ENCODE peak calls at places on chromosomes 4 and X, in nine cellular contexts. S is H1; L is psoas muscle; C is CD4-positive, alpha-beta memory T cell; R is tibial artery; A is RWPE2; O is aorta; M is left ventricle myocardium inferior; Z is OCI-LY7. V is an unnamed sample.
A peak's percentile ranks its signal among the peaks of the same experiment; 100 is the strongest.

GRCh38 chrX:140040397-140040796 is 75.1 kb upstream of the CXorf66 start:
- DNase-seq in S (no peak), L (no peak), C (no peak), R (no peak), A (no peak), O (no peak), M (no peak), Z (no peak), V (no peak)

GRCh38 chr4:2220016-2220620 is 21.8 kb downstream of the HAUS3 start:
- DNase-seq in S (peak; percentile 91), L (peak; percentile 83), C (peak; percentile 76), R (peak; percentile 68), A (no peak), O (peak; percentile 87), M (peak; percentile 59), Z (peak; percentile 77), V (peak; percentile 63)

GRCh38 chrX:21004835-21005234 is 369.4 kb upstream of the CNKSR2 start:
- DNase-seq in S (no peak), L (no peak), C (no peak), R (no peak), A (no peak), O (no peak), M (no peak), Z (no peak), V (no peak)

GRCh38 chr4:140252144-140252741 is 98.3 kb upstream of the MAML3 start:
- DNase-seq in S (peak; percentile 66), L (peak; percentile 52), C (no peak), R (no peak), A (no peak), O (no peak), M (no peak), Z (peak; percentile 14), V (peak; percentile 54)

GRCh38 chr4:124322234-124322831 is 390.2 kb downstream of the ANKRD50 start:
- DNase-seq in S (no peak), L (no peak), C (peak; percentile 9), R (no peak), A (no peak), O (no peak), M (no peak), Z (peak; percentile 45), V (no peak)

GRCh38 chr4:111323496-111323895 is 700.6 kb upstream of the PITX2 start:
- DNase-seq in S (no peak), L (no peak), C (no peak), R (no peak), A (no peak), O (no peak), M (no peak), Z (no peak), V (no peak)

GRCh38 chr4:177047851-177048174 is 255.1 kb upstream of the VEGFC start:
- DNase-seq in S (no peak), L (no peak), C (no peak), R (no peak), A (no peak), O (no peak), M (no peak), Z (no peak), V (no peak)

GRCh38 chrX:153669174-153669890 is 4.3 kb downstream of the PNCK start:
- DNase-seq in S (peak; percentile 70), L (no peak), C (peak; percentile 36), R (no peak), A (no peak), O (peak; percentile 73), M (no peak), Z (peak; percentile 46), V (peak; percentile 44)

GRCh38 chr4:169253087-169253675 is 17.6 kb downstream of the SH3RF1 start:
- DNase-seq in S (no peak), L (no peak), C (no peak), R (no peak), A (no peak), O (no peak), M (no peak), Z (no peak), V (no peak)

GRCh38 chr4:169250796-169251195 is 20.0 kb downstream of the SH3RF1 start:
- DNase-seq in S (no peak), L (no peak), C (no peak), R (no peak), A (no peak), O (no peak), M (no peak), Z (no peak), V (no peak)

GRCh38 chr4:169253904-169254303 is 16.9 kb downstream of the SH3RF1 start:
- DNase-seq in S (no peak), L (no peak), C (no peak), R (no peak), A (no peak), O (no peak), M (no peak), Z (no peak), V (no peak)

GRCh38 chr4:169251291-169252235 is 19.2 kb downstream of the SH3RF1 start:
- DNase-seq in S (no peak), L (no peak), C (no peak), R (no peak), A (no peak), O (no peak), M (no peak), Z (no peak), V (no peak)

DNA sequence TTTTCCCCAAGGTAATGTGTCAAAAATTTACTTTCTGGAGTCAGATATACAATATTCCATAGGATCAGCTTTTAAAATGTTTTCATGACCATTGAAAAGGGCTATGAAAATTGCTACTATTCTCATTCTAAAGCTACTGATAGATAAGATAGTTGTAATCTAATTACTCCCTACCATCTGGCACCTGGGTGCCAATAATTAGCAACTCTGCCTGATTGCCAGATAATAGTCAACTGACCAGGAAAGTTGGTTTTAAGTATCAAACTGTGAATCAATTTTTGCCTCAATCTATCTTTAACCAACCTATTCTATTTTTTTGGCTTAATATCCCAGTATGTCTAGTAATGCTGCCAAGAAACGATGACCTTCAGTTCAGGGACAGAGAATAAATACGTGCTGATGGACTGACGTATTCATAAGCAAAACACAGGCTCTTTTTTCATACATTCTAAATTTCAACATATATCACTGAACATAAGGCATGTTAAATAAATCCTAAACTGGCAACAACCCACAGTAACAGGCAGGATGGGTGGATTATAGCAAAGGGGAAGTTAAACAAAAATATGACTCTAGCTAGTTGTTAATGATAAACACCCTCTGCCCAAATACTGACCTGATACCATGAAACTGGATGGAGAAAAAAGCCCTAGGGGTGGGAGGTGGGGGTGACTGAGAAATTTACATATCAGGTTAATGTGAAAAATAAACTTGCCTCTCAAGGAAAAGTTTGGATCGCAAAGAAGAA is 18.2 kb downstream of the SH3RF1 start:
- DNase-seq in S (no peak), L (no peak), C (no peak), R (no peak), A (no peak), O (no peak), M (no peak), Z (no peak), V (no peak)
- H3K4me1 ChIP-seq in S (peaks cover 20% of the 10 kb centered on the region), L (peaks cover 46% of the 10 kb centered on the region), C (no peaks in the 10 kb centered on the region), R (peaks cover 58% of the 10 kb centered on the region), A (peaks cover 75% of the 10 kb centered on the region), O (peaks cover 5% of the 10 kb centered on the region), M (peaks cover 76% of the 10 kb centered on the region), Z (no peaks in the 10 kb centered on the region), V (peaks cover 17% of the 10 kb centered on the region)

GRCh38 chr4:3305610-3306371 is 13.0 kb downstream of the RGS12 start:
- DNase-seq in S (no peak), L (no peak), C (peak; percentile 22), R (peak; percentile 13), A (peak; percentile 23), O (peak; percentile 55), M (no peak), Z (peak; percentile 59), V (no peak)

GRCh38 chr4:3303445-3303824 is 10.6 kb downstream of the RGS12 start:
- DNase-seq in S (no peak), L (no peak), C (no peak), R (peak; percentile 4), A (no peak), O (peak; percentile 15), M (no peak), Z (no peak), V (no peak)

GRCh38 chr4:3304831-3305609 is 12.2 kb downstream of the RGS12 start:
- DNase-seq in S (no peak), L (no peak), C (no peak), R (peak; percentile 29), A (no peak), O (peak; percentile 80), M (no peak), Z (no peak), V (peak; percentile 72)

GRCh38 chr4:3302786-3303444 is 10.1 kb downstream of the RGS12 start:
- DNase-seq in S (peak; percentile 50), L (no peak), C (no peak), R (peak; percentile 9), A (no peak), O (peak; percentile 63), M (no peak), Z (peak; percentile 7), V (no peak)

GRCh38 chr4:3303840-3304715 is 11.3 kb downstream of the RGS12 start:
- DNase-seq in S (no peak), L (no peak), C (no peak), R (peak; percentile 17), A (no peak), O (peak; percentile 57), M (no peak), Z (no peak), V (peak; percentile 12)
- H3K4me1 ChIP-seq in S (peaks cover 9% of the 10 kb centered on the region), L (peaks cover 45% of the 10 kb centered on the region), C (peaks cover 55% of the 10 kb centered on the region), R (peaks cover 8% of the 10 kb centered on the region), A (no peaks in the 10 kb centered on the region), O (no peaks in the 10 kb centered on the region), M (peaks cover 71% of the 10 kb centered on the region), Z (peaks cover 29% of the 10 kb centered on the region), V (peaks cover 23% of the 10 kb centered on the region)

GRCh38 chr4:78720151-78720726 is 55.9 kb upstream of the BMP2K start:
- DNase-seq in S (no peak), L (no peak), C (no peak), R (no peak), A (no peak), O (no peak), M (no peak), Z (no peak), V (no peak)

GRCh38 chr4:78720994-78721677 is 55.0 kb upstream of the BMP2K start:
- DNase-seq in S (no peak), L (no peak), C (peak; percentile 17), R (peak; percentile 23), A (no peak), O (no peak), M (peak; percentile 22), Z (peak; percentile 40), V (no peak)

GRCh38 chr4:78721739-78722138 is 54.4 kb upstream of the BMP2K start:
- DNase-seq in S (no peak), L (no peak), C (no peak), R (no peak), A (no peak), O (no peak), M (no peak), Z (no peak), V (no peak)

GRCh38 chr4:78722320-78722719 is 53.8 kb upstream of the BMP2K start:
- DNase-seq in S (no peak), L (no peak), C (no peak), R (no peak), A (no peak), O (no peak), M (no peak), Z (no peak), V (no peak)

DNA sequence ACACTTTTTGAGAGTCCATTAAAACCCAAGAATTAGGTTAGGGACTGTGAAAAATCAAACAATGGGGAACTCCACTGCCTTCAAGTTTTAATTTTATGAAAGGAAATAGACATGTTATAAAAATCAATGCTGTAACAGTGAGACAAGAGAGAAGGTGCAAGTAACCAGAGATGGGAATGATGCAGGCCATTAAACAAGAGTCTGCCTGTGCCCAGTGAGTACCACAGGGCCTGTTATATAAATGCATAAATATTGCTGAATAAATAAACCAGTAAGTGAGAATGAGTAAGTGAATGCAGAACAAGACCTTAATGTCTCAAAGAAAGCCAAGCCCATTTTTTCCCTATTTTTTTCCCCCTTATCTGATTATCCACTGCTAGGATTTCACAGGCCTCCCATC is 53.3 kb upstream of the BMP2K start:
- DNase-seq in S (no peak), L (no peak), C (no peak), R (no peak), A (no peak), O (no peak), M (no peak), Z (no peak), V (no peak)
- H3K4me1 ChIP-seq in S (peaks cover 10% of the 10 kb centered on the region), L (no peaks in the 10 kb centered on the region), C (peaks cover 14% of the 10 kb centered on the region), R (no peaks in the 10 kb centered on the region), A (no peaks in the 10 kb centered on the region), O (no peaks in the 10 kb centered on the region), M (peaks cover 27% of the 10 kb centered on the region), Z (peaks cover 28% of the 10 kb centered on the region), V (no peaks in the 10 kb centered on the region)

GRCh38 chr4:81425087-81425486 is 46.6 kb downstream of the RASGEF1B start:
- DNase-seq in S (no peak), L (no peak), C (no peak), R (no peak), A (no peak), O (no peak), M (no peak), Z (no peak), V (no peak)
- H3K4me1 ChIP-seq in S (peaks cover 10% of the 10 kb centered on the region), L (no peaks in the 10 kb centered on the region), C (no peaks in the 10 kb centered on the region), R (no peaks in the 10 kb centered on the region), A (peaks cover 30% of the 10 kb centered on the region), O (no peaks in the 10 kb centered on the region), M (no peaks in the 10 kb centered on the region), Z (peaks cover 9% of the 10 kb centered on the region), V (no peaks in the 10 kb centered on the region)